ENCODE peak calls at places on chromosomes 7 and 10, in ten cellular contexts. U is WERI-Rb-1; S is naive thymus-derived CD4-positive, alpha-beta T cell; A is DND-41; Y is CD4-positive, alpha-beta T cell; Z is A549; W is BE2C; Q is lower lobe of right lung; H is upper lobe of left lung; E is neural progenitor cell. C is an unnamed sample.

GRCh38 chr10:6044060-6044459 is 18.1 kb downstream of the IL2RA start:
- DNase-seq in U (no peak), Q (no peak), H (no peak), S (no peak), A (no peak), E (no peak), W (no peak), Z (no peak), Y (no peak), C (no peak)

GRCh38 chr10:73899401-73899780 is 11.5 kb upstream of the PLAU start:
- DNase-seq in Q (no peak), W (no peak), Y (no peak), S (no peak), E (no peak), Z (no peak), H (no peak), A (no peak), U (no peak), C (no peak)

GRCh38 chr7:44637788-44638594 is 31.6 kb downstream of the OGDH start:
- DNase-seq in Z (peak; percentile 88), S (peak; percentile 84), E (no peak), Q (no peak), Y (peak; percentile 57), W (no peak), U (no peak), A (no peak), H (peak; percentile 78), C (peak; percentile 57)

GRCh38 chr10:129345763-129346162 is 121.3 kb upstream of the MGMT start:
- DNase-seq in Y (no peak), Q (no peak), H (no peak), W (no peak), E (peak; percentile 58), S (no peak), Z (no peak), A (no peak), U (no peak), C (no peak)

GRCh38 chr7:105876964-105877601 is 684 bp upstream of the ATXN7L1 start:
- DNase-seq in Y (peak; percentile 21), S (no peak), E (peak; percentile 81), A (no peak), H (peak; percentile 23), Q (peak; percentile 48), W (peak; percentile 66), Z (peak; percentile 68), U (peak; percentile 68), C (no peak)

GRCh38 chr10:90561666-90562065 is 296.2 kb downstream of the HTR7 start:
- DNase-seq in Z (no peak), E (no peak), H (no peak), Q (no peak), W (no peak), A (no peak), U (no peak), S (no peak), Y (no peak), C (no peak)

GRCh38 chr10:18880530-18880929 is 168.1 kb upstream of the MALRD1 start:
- DNase-seq in H (no peak), Y (no peak), U (no peak), E (peak; percentile 32), Q (no peak), S (no peak), W (no peak), A (no peak), Z (peak; percentile 34), C (no peak)

GRCh38 chr7:76023002-76023401 is 24.8 kb downstream of the STYXL1 start:
- DNase-seq in U (no peak), Q (no peak), Y (no peak), W (no peak), S (no peak), A (no peak), E (no peak), Z (no peak), H (peak; percentile 55), C (no peak)

GRCh38 chr10:5944389-5945202 is 32.7 kb downstream of the IL15RA start:
- DNase-seq in A (no peak), W (no peak), S (no peak), Y (no peak), H (peak; percentile 61), Z (peak; percentile 75), E (no peak), Q (peak; percentile 48), U (no peak), C (no peak)

GRCh38 chr7:114086906-114087651 is 168.3 kb upstream of the PPP1R3A start:
- DNase-seq in S (no peak), Q (peak; percentile 46), A (no peak), W (no peak), U (peak; percentile 21), H (peak; percentile 47), Y (no peak), Z (no peak), E (peak; percentile 41), C (no peak)

GRCh38 chr10:131427253-131427652 is 115.7 kb upstream of the TCERG1L start:
- DNase-seq in Z (no peak), U (no peak), E (no peak), Q (no peak), S (no peak), H (no peak), Y (no peak), A (no peak), W (no peak), C (no peak)

GRCh38 chr10:131429942-131430341 is 118.4 kb upstream of the TCERG1L start:
- DNase-seq in E (no peak), Y (no peak), W (no peak), Z (no peak), U (no peak), Q (no peak), S (no peak), A (no peak), H (no peak), C (no peak)

GRCh38 chr10:131430716-131431402 is 119.3 kb upstream of the TCERG1L start:
- DNase-seq in Y (no peak), U (no peak), E (no peak), H (no peak), Q (no peak), S (no peak), Z (no peak), W (no peak), A (no peak), C (no peak)

GRCh38 chr10:131427901-131428300 is 116.4 kb upstream of the TCERG1L start:
- DNase-seq in E (no peak), H (no peak), Y (no peak), S (no peak), Z (no peak), A (no peak), W (no peak), Q (no peak), U (no peak), C (no peak)

GRCh38 chr10:131429141-131429540 is 117.6 kb upstream of the TCERG1L start:
- DNase-seq in Y (no peak), U (no peak), W (no peak), E (no peak), S (no peak), Z (no peak), Q (no peak), A (no peak), H (no peak), C (no peak)
- H3K9me3 ChIP-seq in Y (no peaks in the 10 kb centered on the region), U (no peaks in the 10 kb centered on the region), W (no peaks in the 10 kb centered on the region), E (no peaks in the 10 kb centered on the region), S (no peaks in the 10 kb centered on the region), Z (no peaks in the 10 kb centered on the region), Q (no peaks in the 10 kb centered on the region), A (no peaks in the 10 kb centered on the region), H (no peaks in the 10 kb centered on the region), C (no peaks in the 10 kb centered on the region)

GRCh38 chr10:38184477-38184876 is 90.3 kb downstream of the ZNF37A start:
- DNase-seq in Y (no peak), S (no peak), Z (no peak), E (no peak), Q (no peak), H (no peak), U (no peak), A (no peak), W (no peak), C (no peak)
- H3K9me3 ChIP-seq in Y (no peaks in the 10 kb centered on the region), S (no peaks in the 10 kb centered on the region), Z (no peaks in the 10 kb centered on the region), E (peaks cover 31% of the 10 kb centered on the region), Q (no peaks in the 10 kb centered on the region), H (no peaks in the 10 kb centered on the region), U (no peaks in the 10 kb centered on the region), A (no peaks in the 10 kb centered on the region), W (no peaks in the 10 kb centered on the region), C (no peaks in the 10 kb centered on the region)

GRCh38 chr7:158135931-158136330 is 451.7 kb downstream of the PTPRN2 start:
- DNase-seq in Z (no peak), U (no peak), H (no peak), Q (no peak), E (no peak), S (no peak), Y (no peak), W (no peak), A (no peak), C (no peak)
- H3K9me3 ChIP-seq in Z (no peaks in the 10 kb centered on the region), U (no peaks in the 10 kb centered on the region), H (no peaks in the 10 kb centered on the region), Q (no peaks in the 10 kb centered on the region), E (no peaks in the 10 kb centered on the region), S (no peaks in the 10 kb centered on the region), Y (no peaks in the 10 kb centered on the region), W (no peaks in the 10 kb centered on the region), A (no peaks in the 10 kb centered on the region), C (no peaks in the 10 kb centered on the region)

DNA sequence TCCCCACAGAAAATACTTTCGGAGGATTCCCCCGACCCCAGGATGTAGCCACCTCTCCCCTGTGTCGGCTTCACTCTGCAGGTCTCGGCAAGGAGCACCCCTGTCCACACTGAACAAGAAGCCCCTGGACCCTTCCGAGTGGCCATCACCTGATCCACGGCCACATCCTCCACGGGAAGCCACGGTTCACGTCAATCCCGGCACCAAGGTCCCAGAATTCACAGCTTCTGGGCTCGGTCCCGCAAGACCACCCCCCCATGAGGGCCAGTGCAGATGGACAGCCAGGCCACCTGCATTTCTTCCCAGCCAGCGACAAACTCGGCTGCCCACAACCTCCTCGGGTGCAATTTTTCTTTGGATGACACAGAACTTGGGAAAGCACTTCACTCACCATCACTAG is 199.6 kb downstream of the PTPRN2 start:
- DNase-seq in W (no peak), Y (no peak), U (no peak), Q (peak; percentile 26), A (no peak), Z (no peak), H (no peak), S (no peak), E (no peak), C (no peak)
- H3K9me3 ChIP-seq in W (no peaks in the 10 kb centered on the region), Y (no peaks in the 10 kb centered on the region), U (no peaks in the 10 kb centered on the region), Q (no peaks in the 10 kb centered on the region), A (no peaks in the 10 kb centered on the region), Z (no peaks in the 10 kb centered on the region), H (no peaks in the 10 kb centered on the region), S (no peaks in the 10 kb centered on the region), E (no peaks in the 10 kb centered on the region), C (no peaks in the 10 kb centered on the region)

GRCh38 chr7:86975449-86975848 is 84.0 kb downstream of the ELAPOR2 start:
- DNase-seq in Z (no peak), Y (no peak), W (no peak), H (no peak), A (no peak), U (no peak), E (no peak), S (no peak), Q (no peak), C (no peak)
- H3K9me3 ChIP-seq in Z (no peaks in the 10 kb centered on the region), Y (no peaks in the 10 kb centered on the region), W (no peaks in the 10 kb centered on the region), H (no peaks in the 10 kb centered on the region), A (no peaks in the 10 kb centered on the region), U (no peaks in the 10 kb centered on the region), E (no peaks in the 10 kb centered on the region), S (no peaks in the 10 kb centered on the region), Q (no peaks in the 10 kb centered on the region), C (no peaks in the 10 kb centered on the region)

C was measured in T-helper 17 cell.